ENCODE peak calls at places on chromosomes 11 and 22, in nine cellular contexts. X is adrenal gland, W is brain microvascular endothelial cell, N is A549, Q is fibroblast of lung, O is mammary epithelial cell, U is left ventricle myocardium inferior, Y is OCI-LY7, H is heart right ventricle. C is an unnamed sample.

GRCh38 chr11:102120437-102120935 is 10.2 kb downstream of the YAP1 start:
- DNase-seq in O (no peak), W (no peak), X (no peak), H (no peak), Q (no peak), Y (no peak), N (peak; percentile 81), U (no peak), C (no peak)

GRCh38 chr11:48129697-48130395 is 86.8 kb upstream of the OR4B1 start:
- DNase-seq in Q (no peak), H (no peak), O (no peak), U (no peak), X (no peak), Y (no peak), N (no peak), W (no peak), C (no peak)

GRCh38 chr11:27254744-27255446 is 108.1 kb downstream of the CCDC34 start:
- DNase-seq in W (peak; percentile 66), X (no peak), Y (no peak), H (no peak), Q (peak; percentile 5), N (no peak), O (peak; percentile 18), U (no peak), C (no peak)

GRCh38 chr11:7858001-7858400 is 61.3 kb upstream of the OR5P2 start:
- DNase-seq in Q (no peak), U (no peak), Y (no peak), N (no peak), O (peak; percentile 75), X (no peak), H (no peak), W (no peak), C (no peak)

GRCh38 chr22:22479116-22479515 is 29.4 kb downstream of the ZNF280B start:
- DNase-seq in Y (no peak), Q (no peak), H (no peak), N (no peak), O (no peak), X (no peak), W (no peak), U (no peak), C (no peak)

GRCh38 chr22:42949159-42949558 is 65.8 kb downstream of the PACSIN2 start:
- DNase-seq in Y (no peak), W (peak; percentile 51), H (peak; percentile 60), X (no peak), Q (peak; percentile 74), U (no peak), O (peak; percentile 60), N (peak; percentile 29), C (no peak)

GRCh38 chr11:46047520-46047919 is 73.7 kb downstream of the PHF21A start:
- DNase-seq in Y (no peak), W (no peak), X (no peak), U (no peak), Q (no peak), O (peak; percentile 49), H (no peak), N (no peak), C (no peak)

GRCh38 chr11:13465909-13466371 is 2.9 kb upstream of the BTBD10 start:
- DNase-seq in Q (peak; percentile 64), H (no peak), W (peak; percentile 35), X (no peak), U (no peak), N (peak; percentile 54), O (no peak), Y (peak; percentile 45), C (no peak)

GRCh38 chr11:43581370-43582023 is 99.0 kb upstream of the HSD17B12 start:
- DNase-seq in Y (no peak), N (no peak), Q (no peak), O (no peak), U (no peak), H (no peak), W (no peak), X (no peak), C (no peak)

GRCh38 chr11:46381836-46382643 is 571 bp downstream of the MDK start:
- DNase-seq in Y (no peak), H (no peak), O (no peak), U (no peak), Q (no peak), N (no peak), X (peak; percentile 25), W (no peak), C (no peak)

GRCh38 chr11:65781152-65781961 is 581 bp upstream of the AP5B1 start:
- DNase-seq in H (no peak), O (no peak), U (no peak), Q (no peak), N (no peak), Y (no peak), X (no peak), W (no peak), C (peak; percentile 85)

GRCh38 chr11:35316161-35316560 is 103.2 kb downstream of the SLC1A2 start:
- DNase-seq in H (no peak), X (no peak), Y (no peak), U (no peak), W (no peak), O (no peak), N (no peak), Q (peak; percentile 24), C (no peak)

DNA sequence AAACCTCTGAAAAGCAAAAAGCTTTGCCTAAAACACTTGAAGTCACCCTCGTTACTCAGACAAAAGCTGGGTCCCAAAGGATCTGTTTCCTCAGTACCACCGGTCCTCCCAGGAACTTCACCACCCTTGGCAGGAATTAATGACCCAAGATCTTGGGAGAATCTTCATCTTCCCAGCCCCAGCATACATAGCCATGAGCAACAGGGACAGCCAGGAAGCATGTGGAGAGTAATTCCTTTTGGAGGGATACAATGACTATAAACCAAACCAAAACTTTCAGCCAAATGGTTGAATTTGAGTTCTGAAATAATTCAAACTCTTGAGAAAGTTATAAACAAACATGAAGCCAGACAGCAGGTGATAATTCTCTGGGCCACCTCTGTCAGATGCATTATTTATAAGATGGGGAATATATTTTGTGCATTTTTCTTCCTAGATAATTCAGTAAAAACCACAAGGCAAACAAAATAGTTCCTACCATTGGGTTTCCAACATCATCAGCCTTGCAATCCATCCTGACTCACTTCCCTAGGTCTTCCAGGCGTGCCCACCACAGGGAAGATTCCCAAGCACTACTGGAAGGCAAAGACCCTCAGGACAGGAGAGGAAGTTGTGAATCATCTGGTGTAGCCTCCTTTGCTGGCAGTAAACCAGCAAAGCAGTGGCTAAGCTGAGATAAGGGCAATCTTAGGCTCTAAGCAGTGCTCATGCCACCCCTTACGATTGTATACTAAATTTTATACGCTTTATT is 71.7 kb upstream of the DRD2 start:
- DNase-seq in W (peak; percentile 59), Y (no peak), Q (peak; percentile 53), U (no peak), N (no peak), H (no peak), O (peak; percentile 74), X (no peak), C (no peak)
- H3K4me3 ChIP-seq in W (no peak overlapping the region), Y (no peak overlapping the region), Q (no peak overlapping the region), U (no peak overlapping the region), N (no peak overlapping the region), H (no peak overlapping the region), O (no peak overlapping the region), X (no peak overlapping the region), C (no peak overlapping the region)

GRCh38 chr11:9208726-9209501 is 56.2 kb downstream of the DENND5A start:
- DNase-seq in O (peak; percentile 41), X (no peak), Y (peak; percentile 32), N (no peak), W (no peak), Q (no peak), U (no peak), H (no peak), C (no peak)
- H3K27ac ChIP-seq in O (no peak overlapping the region), X (no peak overlapping the region), Y (no peak overlapping the region), N (no peak overlapping the region), W (no peak overlapping the region), Q (no peak overlapping the region), U (peak overlapping the region; percentile 50), H (no peak overlapping the region), C (no peak overlapping the region)

DNA sequence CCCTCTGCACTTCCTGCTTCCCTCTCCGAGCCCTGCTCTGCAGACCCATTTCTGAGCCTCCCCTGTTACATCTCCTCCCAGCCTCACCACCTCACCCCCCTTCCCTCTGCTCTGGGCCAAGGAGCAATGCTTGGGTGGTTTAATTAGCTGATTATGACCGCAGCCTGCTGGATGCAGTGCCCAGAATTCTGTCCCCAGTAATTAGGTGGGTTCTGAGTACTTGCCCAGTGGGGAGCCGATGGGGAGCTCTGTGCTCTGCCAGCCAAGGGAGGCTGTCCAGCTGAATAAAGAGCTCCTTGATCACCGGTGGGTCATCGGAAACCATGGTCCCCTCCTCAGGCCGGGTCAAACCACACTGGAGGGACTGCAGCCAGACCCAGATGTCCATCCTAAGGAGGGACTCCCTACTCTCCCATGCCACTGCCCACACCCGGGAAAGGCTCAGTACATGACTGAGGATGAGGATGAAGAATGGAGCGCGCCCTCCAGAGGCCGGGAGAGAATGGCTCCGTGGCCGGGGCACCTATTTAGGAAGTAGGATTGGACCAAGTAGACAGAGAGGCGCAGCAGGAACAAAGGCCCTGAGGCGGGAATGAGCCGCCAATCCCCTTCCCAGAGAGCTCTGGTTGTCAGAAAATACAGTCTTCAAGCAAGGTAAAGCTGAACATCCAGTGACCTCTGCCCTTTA is 9.1 kb downstream of the ARRB1 start:
- DNase-seq in Q (no peak), W (no peak), O (no peak), U (no peak), Y (no peak), H (no peak), N (no peak), X (no peak), C (no peak)
- TF ChIP-seq CTCF in Q (no peak), W (no peak), O (no peak), U (no peak), Y (no peak), H (no peak), N (no peak), X (no peak), C (no peak)

DNA sequence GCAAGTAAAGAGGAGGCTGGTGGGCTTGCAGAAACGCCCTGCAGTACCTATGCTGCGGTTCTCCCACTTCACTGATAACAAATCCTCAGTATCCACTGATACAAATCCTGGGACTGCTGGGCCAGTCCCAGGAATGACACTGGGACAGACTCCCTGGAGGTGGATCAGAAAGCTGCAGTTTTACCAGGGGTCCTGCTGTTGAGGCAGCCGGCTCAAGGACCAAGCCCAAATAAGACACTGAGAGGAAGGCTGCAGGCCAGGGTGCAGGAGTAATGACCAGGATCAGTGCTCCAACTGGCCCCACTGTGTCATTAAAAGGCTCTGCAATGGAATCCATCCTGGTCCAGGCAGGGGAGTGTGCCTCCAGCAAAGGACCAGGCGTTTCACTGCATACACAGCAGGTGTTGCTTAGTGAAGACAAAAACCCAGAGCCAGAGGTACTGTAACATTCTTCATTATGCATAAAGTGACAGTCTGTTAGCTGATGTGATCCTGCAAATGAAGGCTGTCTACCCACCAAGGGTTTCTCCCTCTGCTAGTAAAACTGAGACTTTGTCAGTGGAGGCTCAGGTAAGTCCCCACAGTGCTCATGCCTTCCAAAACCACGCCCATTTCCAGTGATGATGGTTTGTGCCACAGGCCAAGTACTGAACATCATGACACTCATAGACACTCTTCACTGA is 1.4 kb upstream of the C22orf39 start:
- DNase-seq in X (no peak), U (no peak), Y (peak; percentile 22), H (no peak), Q (no peak), O (no peak), W (no peak), N (no peak), C (no peak)
- H3K4me3 ChIP-seq in X (no peak overlapping the region), U (peak overlapping the region; percentile 90), Y (peak overlapping the region; percentile 91), H (no peak overlapping the region), Q (no peak overlapping the region), O (no peak overlapping the region), W (no peak overlapping the region), N (no peak overlapping the region), C (peak overlapping the region; percentile 71)

GRCh38 chr11:117042689-117043088 is 55.5 kb downstream of the SIK3 start:
- DNase-seq in H (no peak), N (no peak), Y (no peak), W (no peak), U (no peak), Q (no peak), X (no peak), O (no peak), C (no peak)
- H3K27ac ChIP-seq in H (no peak overlapping the region), N (no peak overlapping the region), Y (no peak overlapping the region), W (no peak overlapping the region), U (no peak overlapping the region), Q (no peak overlapping the region), X (no peak overlapping the region), O (no peak overlapping the region), C (no peak overlapping the region)